ENCODE peak calls at places on chromosomes 7 and 10, in ten cellular contexts. K is activated CD4-positive, alpha-beta T cell treated with anti-CD3 and anti-CD28 coated beads, Interleukin-2, amount 10 ng/mL, durations not matched to agents 7 days and 5 days; T is SK-N-MC; I is activated effector memory CD4-positive, alpha-beta T cell treated with anti-CD3 and anti-CD28 coated beads, Interleukin-2, amount 50 U/mL, for 16 hours; J is stimulated activated naive CD8-positive, alpha-beta T cell treated with anti-CD3 and anti-CD28 coated beads, Interleukin-15, amount 100 ng/mL, for 72 hours; N is MV-4-11; M is germinal center; E is GF-D8; V is HEK293T; B is thoracic aorta. U is an unnamed sample.

GRCh38 chr10:31384589-31384949 is 65.6 kb downstream of the ZEB1 start:
- DNase-seq in K (no peak), T (no peak), I (no peak), J (no peak), N (no peak), M (no peak), E (no peak), V (no peak), B (no peak), U (no peak)

GRCh38 chr7:116210345-116211005 is at the start of gene TES:
- DNase-seq in K (peak; percentile 67), T (no peak), I (peak; percentile 90), J (peak; percentile 79), N (no peak), M (peak; percentile 89), E (no peak), V (peak; percentile 80), B (no peak), U (peak; percentile 72)

GRCh38 chr10:63477927-63478326 is 12.2 kb upstream of the JMJD1C start:
- DNase-seq in K (no peak), T (no peak), I (no peak), J (no peak), N (no peak), M (no peak), E (no peak), V (no peak), B (no peak), U (no peak)

GRCh38 chr7:80895056-80895455 is 23.8 kb downstream of the SEMA3C start:
- DNase-seq in K (no peak), T (no peak), I (no peak), J (no peak), N (peak; percentile 65), M (no peak), E (no peak), V (no peak), B (no peak), U (no peak)

GRCh38 chr7:20651960-20652544 is 36.6 kb downstream of the ABCB5 start:
- DNase-seq in K (no peak), T (peak; percentile 16), I (no peak), J (no peak), N (peak; percentile 2), M (no peak), E (no peak), V (peak; percentile 12), B (no peak), U (no peak)

GRCh38 chr7:323410-323809 is 33.4 kb downstream of the FOXL3 start:
- DNase-seq in K (no peak), T (no peak), I (no peak), J (no peak), N (no peak), M (no peak), E (no peak), V (no peak), B (no peak), U (no peak)

GRCh38 chr7:36459236-36459960 is 69.7 kb downstream of the ANLN start:
- DNase-seq in K (no peak), T (no peak), I (no peak), J (no peak), N (no peak), M (no peak), E (no peak), V (no peak), B (no peak), U (no peak)

GRCh38 chr10:99235872-99236626 is 397 bp upstream of the HPSE2 start:
- DNase-seq in K (no peak), T (no peak), I (no peak), J (no peak), N (no peak), M (no peak), E (no peak), V (no peak), B (no peak), U (no peak)

GRCh38 chr7:23298141-23298851 is 843 bp upstream of the MALSU1 start:
- DNase-seq in K (peak; percentile 8), T (no peak), I (no peak), J (no peak), N (no peak), M (no peak), E (no peak), V (no peak), B (no peak), U (no peak)

GRCh38 chr10:82150123-82150900 is 275.3 kb downstream of the NRG3 start:
- DNase-seq in K (no peak), T (no peak), I (no peak), J (no peak), N (no peak), M (no peak), E (no peak), V (peak; percentile 15), B (no peak), U (peak; percentile 51)

U was measured in left cardiac atrium.